ENCODE peak calls at places on chromosome 11, in seven cellular contexts. M is lower leg skin, B is IMR-90, S is NB4, A is adrenal gland, T is uterus, U is heart left ventricle. R is an unnamed sample.

GRCh38 chr11:95100856-95101507 is 11.3 kb downstream of the ENDOD1 start:
- DNase-seq in M (no peak), S (no peak), T (no peak), U (no peak), A (no peak), B (no peak), R (no peak)

GRCh38 chr11:120147094-120147949 is 9.4 kb upstream of the TRIM29 start:
- DNase-seq in A (peak; percentile 15), B (no peak), T (no peak), U (no peak), M (no peak), S (no peak), R (no peak)

GRCh38 chr11:45025716-45026492 is 75.2 kb upstream of the TP53I11 start:
- DNase-seq in M (no peak), A (peak; percentile 86), S (peak; percentile 43), B (peak; percentile 22), U (peak; percentile 87), T (no peak), R (no peak)

GRCh38 chr11:86244063-86244521 is 461 bp upstream of the EED start:
- DNase-seq in M (peak; percentile 86), A (peak; percentile 95), B (peak; percentile 84), U (peak; percentile 90), T (peak; percentile 84), S (peak; percentile 96), R (no peak)

GRCh38 chr11:129814244-129814992 is 1.2 kb upstream of the TMEM45B start:
- DNase-seq in M (no peak), U (no peak), S (no peak), T (no peak), A (no peak), B (no peak), R (peak; percentile 25)

GRCh38 chr11:84524422-84525051 is 1102.6 kb downstream of the DLG2 start:
- DNase-seq in U (no peak), A (no peak), M (no peak), B (peak; percentile 25), T (no peak), S (peak; percentile 34), R (no peak)

GRCh38 chr11:7787239-7787638 is 9.5 kb downstream of the OR5P2 start:
- DNase-seq in T (no peak), U (no peak), S (no peak), M (no peak), A (no peak), B (no peak), R (no peak)

GRCh38 chr11:34798985-34799384 is 117.2 kb downstream of the APIP start:
- DNase-seq in U (no peak), T (no peak), S (no peak), A (no peak), M (no peak), B (no peak), R (no peak)

GRCh38 chr11:106917973-106918372 is 100.3 kb downstream of the GUCY1A2 start:
- DNase-seq in S (peak; percentile 14), M (no peak), U (no peak), T (no peak), A (no peak), B (peak; percentile 0), R (no peak)

GRCh38 chr11:88623536-88623935 is 286.0 kb upstream of the CTSC start:
- DNase-seq in U (peak; percentile 8), B (peak; percentile 14), T (no peak), M (no peak), S (no peak), A (no peak), R (no peak)

DNA sequence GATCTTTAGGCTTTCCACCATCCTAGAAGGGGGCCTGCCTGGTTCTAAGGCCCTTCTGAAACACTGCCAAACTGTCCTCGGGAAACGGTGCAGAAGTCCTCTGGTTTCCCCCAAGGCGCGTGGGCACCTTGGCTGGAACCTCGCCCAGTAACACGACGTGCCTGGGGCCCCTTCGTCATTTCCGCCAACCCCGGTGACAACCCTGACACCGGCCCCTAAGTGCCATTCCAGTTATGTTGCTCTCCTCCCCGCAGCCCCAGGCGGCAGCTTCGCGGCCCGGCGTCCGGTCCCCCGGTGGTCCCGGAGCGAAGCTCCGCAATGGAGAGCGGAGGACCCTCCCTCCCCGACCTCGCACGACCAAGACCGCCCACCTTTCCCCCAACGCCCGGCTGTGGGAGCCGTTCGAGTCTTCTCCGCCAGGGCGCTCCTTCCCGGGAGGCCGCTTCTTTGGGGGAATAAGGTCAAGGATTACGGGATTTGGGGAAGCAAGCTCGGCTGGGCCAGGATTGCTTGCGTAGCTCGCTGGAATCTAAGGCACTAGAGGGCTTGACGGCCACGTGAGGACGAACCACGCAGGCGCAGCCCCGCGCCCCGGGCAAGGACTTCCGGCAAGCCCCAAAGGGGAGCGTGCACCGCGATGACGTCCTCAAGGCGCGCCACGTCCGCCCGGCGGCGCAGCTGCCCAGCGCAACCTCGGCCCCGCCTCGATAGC is 648 bp downstream of the RNH1 start:
- DNase-seq in U (peak; percentile 99), S (peak; percentile 97), M (peak; percentile 96), B (peak; percentile 98), T (peak; percentile 99), A (peak; percentile 98), R (peak; percentile 99)
- TF ChIP-seq POLR2A in U (no peak), S (peak; percentile 62), M (peak; percentile 20), B (peak; percentile 91), T (peak; percentile 48), A (peak; percentile 90), R (peak; percentile 85)

GRCh38 chr11:73230931-73231330 is 12.8 kb downstream of the P2RY2 start:
- DNase-seq in T (peak; percentile 5), B (no peak), A (peak; percentile 38), S (no peak), U (peak; percentile 4), M (no peak), R (no peak)

GRCh38 chr11:73227571-73228211 is 9.6 kb downstream of the P2RY2 start:
- DNase-seq in M (peak; percentile 49), B (no peak), T (peak; percentile 8), A (no peak), U (peak; percentile 3), S (no peak), R (no peak)

GRCh38 chr11:73229321-73230275 is 11.5 kb downstream of the P2RY2 start:
- DNase-seq in U (peak; percentile 52), A (peak; percentile 38), T (peak; percentile 11), S (no peak), M (no peak), B (no peak), R (no peak)

GRCh38 chr11:73228268-73229134 is 10.4 kb downstream of the P2RY2 start:
- DNase-seq in S (no peak), B (no peak), A (no peak), T (peak; percentile 5), U (peak; percentile 6), M (no peak), R (no peak)

DNA sequence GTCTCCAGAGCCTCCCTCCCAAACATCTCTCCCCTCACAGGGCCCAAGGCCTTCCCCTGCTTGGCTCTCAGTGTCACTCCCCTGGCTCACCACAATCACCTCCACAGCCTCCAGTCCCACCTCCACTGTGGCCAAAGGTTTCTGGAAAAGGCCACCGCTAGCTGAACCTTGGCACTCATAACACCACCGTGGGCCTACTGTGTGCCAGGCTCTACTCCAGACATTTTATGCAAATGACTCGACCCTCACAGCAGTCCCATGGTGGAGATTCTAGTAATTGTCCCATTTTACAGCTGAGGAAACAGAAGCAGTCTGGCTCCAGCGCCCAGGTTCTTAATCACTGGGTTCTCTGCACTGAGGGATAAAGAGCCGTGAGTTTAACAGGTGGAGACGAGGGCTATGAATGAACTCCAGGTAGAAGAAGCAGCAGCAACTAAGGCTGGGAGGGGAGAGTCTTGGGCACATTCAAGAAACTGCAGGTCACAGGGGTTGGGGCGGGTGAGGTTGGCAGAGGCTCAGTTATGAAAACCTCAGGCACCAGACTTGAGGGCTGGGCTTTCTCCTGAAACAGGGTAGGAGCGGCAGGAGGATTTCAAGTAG is 12.3 kb downstream of the P2RY2 start:
- DNase-seq in B (no peak), T (peak; percentile 4), M (no peak), S (no peak), U (peak; percentile 5), A (peak; percentile 35), R (no peak)
- TF ChIP-seq POLR2A in B (no peak), T (no peak), M (no peak), S (no peak), U (no peak), A (no peak), R (no peak)

GRCh38 chr11:57373146-57373545 is 7.8 kb downstream of the PRG3 start:
- DNase-seq in B (no peak), M (no peak), T (no peak), A (no peak), U (peak; percentile 23), S (no peak), R (no peak)

GRCh38 chr11:57368106-57368826 is 12.7 kb downstream of the PRG3 start:
- DNase-seq in S (no peak), U (no peak), B (no peak), M (no peak), A (no peak), T (no peak), R (no peak)

GRCh38 chr11:57364851-57365660 is 15.9 kb downstream of the PRG3 start:
- DNase-seq in B (no peak), S (no peak), U (no peak), M (no peak), A (no peak), T (no peak), R (no peak)

GRCh38 chr11:57375490-57375889 is 5.5 kb downstream of the PRG3 start:
- DNase-seq in U (no peak), M (no peak), B (no peak), T (no peak), A (no peak), S (no peak), R (no peak)

DNA sequence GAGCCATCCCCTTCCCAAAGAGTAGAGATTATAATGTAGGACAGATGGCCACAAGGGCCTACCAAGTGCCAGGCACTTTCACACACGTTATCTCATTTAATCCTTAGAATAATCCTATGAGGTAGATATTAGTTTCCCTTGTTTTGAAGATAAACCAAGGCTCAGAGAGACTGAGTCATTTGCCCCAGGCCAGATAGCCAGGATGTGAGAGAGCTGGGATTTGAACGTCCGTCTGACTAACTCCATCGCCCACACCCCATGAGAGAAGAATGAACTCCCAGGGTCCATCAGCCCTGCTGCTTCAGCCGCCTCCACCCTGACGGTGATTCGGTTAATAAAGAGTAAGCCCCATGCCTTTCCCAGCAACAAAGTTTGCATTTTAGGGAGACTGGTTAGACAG is 10.7 kb downstream of the PRG3 start:
- DNase-seq in T (no peak), S (no peak), B (peak; percentile 73), A (no peak), U (no peak), M (no peak), R (no peak)
- TF ChIP-seq POLR2A in T (no peak), S (no peak), B (no peak), A (no peak), U (no peak), M (no peak), R (no peak)

GRCh38 chr11:69148377-69148762 is 7.4 kb upstream of the SMIM38 start:
- DNase-seq in S (no peak), T (no peak), M (no peak), B (no peak), A (no peak), U (no peak), R (no peak)

GRCh38 chr11:69149646-69150045 is 6.1 kb upstream of the SMIM38 start:
- DNase-seq in B (no peak), M (no peak), A (no peak), T (no peak), S (no peak), U (no peak), R (no peak)

GRCh38 chr11:69150175-69150574 is 5.6 kb upstream of the SMIM38 start:
- DNase-seq in U (no peak), S (no peak), M (no peak), B (no peak), A (no peak), T (no peak), R (no peak)

GRCh38 chr11:69151811-69152210 is 3.9 kb upstream of the SMIM38 start:
- DNase-seq in U (no peak), B (no peak), A (no peak), M (no peak), T (no peak), S (no peak), R (no peak)

GRCh38 chr11:69148806-69149205 is 6.9 kb upstream of the SMIM38 start:
- DNase-seq in U (no peak), M (no peak), B (no peak), T (no peak), A (no peak), S (no peak), R (no peak)
- TF ChIP-seq POLR2A in U (no peak), M (no peak), B (no peak), T (no peak), A (no peak), S (no peak), R (no peak)

R was measured in erythroblast.